ENCODE peak calls at places on chromosomes 12 and 14, in five cellular contexts. O is heart left ventricle, I is tibial nerve, Y is MM.1S, R is tibial artery. L is an unnamed sample. For H3K4me1, the result is how much of the 10 kb centered on the place peaks cover.

GRCh38 chr12:121038861-121039654 is at the start of gene OASL:
- DNase-seq in Y (peak), O (peak), R (peak), I (no peak), L (no peak)

GRCh38 chr12:14959463-14959862 is 1.9 kb downstream of the ARHGDIB start:
- DNase-seq in R (no peak), I (no peak), O (no peak), Y (no peak), L (no peak)

GRCh38 chr12:64452559-64453329 is 824 bp downstream of the TBK1 start:
- DNase-seq in Y (peak), O (peak), R (no peak), I (no peak), L (no peak)

GRCh38 chr12:52837341-52837741 is 3.2 kb upstream of the KRT79 start:
- DNase-seq in Y (no peak), R (no peak), O (no peak), I (no peak), L (no peak)

GRCh38 chr12:49305762-49306161 is 10.8 kb downstream of the PRPH start:
- DNase-seq in R (no peak), O (no peak), I (no peak), Y (no peak), L (no peak)

GRCh38 chr12:59005195-59005961 is 85.1 kb upstream of the LRIG3 start:
- DNase-seq in R (no peak), O (no peak), Y (no peak), I (no peak), L (no peak)

GRCh38 chr14:36515105-36515593 is 4.9 kb downstream of the NKX2-1 start:
- DNase-seq in O (no peak), R (no peak), I (no peak), Y (no peak), L (no peak)

GRCh38 chr12:58393152-58393551 is 451.8 kb downstream of the ATP23 start:
- DNase-seq in I (no peak), Y (no peak), R (no peak), O (no peak), L (no peak)

GRCh38 chr14:54322668-54323380 is 74.0 kb upstream of the CDKN3 start:
- DNase-seq in R (no peak), Y (no peak), O (no peak), I (no peak), L (no peak)

GRCh38 chr14:76603713-76604112 is 157.6 kb upstream of the VASH1 start:
- DNase-seq in R (no peak), O (peak), I (no peak), Y (no peak), L (peak)

GRCh38 chr12:55034218-55034617 is 14.4 kb downstream of the NEUROD4 start:
- DNase-seq in R (no peak), I (no peak), Y (no peak), O (no peak), L (no peak)

DNA sequence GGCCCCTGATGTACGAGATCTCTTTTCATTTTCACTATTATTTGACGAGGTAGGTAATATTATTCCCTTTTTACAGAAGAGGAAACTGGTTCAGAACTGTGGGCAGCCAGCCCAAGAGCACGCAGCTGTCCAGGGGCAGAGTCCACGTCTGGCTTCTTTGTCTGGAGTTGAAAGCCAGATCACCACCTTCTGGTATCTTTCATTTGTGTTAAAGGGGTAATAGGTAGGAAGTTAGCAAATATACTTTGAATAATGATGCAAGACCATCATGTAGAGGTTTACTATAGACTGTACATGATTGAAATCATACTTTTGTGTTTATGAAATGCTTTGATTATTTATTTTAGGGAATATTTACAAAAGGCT is 144.1 kb upstream of the AMIGO2 start:
- DNase-seq in I (no peak), O (peak), R (no peak), Y (no peak), L (no peak)
- H3K4me1 ChIP-seq in I (under half), O (under half), R (under half), Y (under half), L (under half)

GRCh38 chr14:95892142-95892541 is 15.5 kb downstream of the TUNAR start:
- DNase-seq in O (no peak), R (no peak), Y (no peak), I (no peak), L (no peak)

GRCh38 chr14:95891742-95892141 is 15.1 kb downstream of the TUNAR start:
- DNase-seq in I (no peak), R (no peak), O (no peak), Y (no peak), L (no peak)

GRCh38 chr14:95896628-95897027 is 20.0 kb downstream of the TUNAR start:
- DNase-seq in R (no peak), O (no peak), I (no peak), Y (no peak), L (no peak)

GRCh38 chr14:95897280-95897679 is 20.6 kb downstream of the TUNAR start:
- DNase-seq in Y (no peak), O (no peak), R (no peak), I (no peak), L (no peak)

DNA sequence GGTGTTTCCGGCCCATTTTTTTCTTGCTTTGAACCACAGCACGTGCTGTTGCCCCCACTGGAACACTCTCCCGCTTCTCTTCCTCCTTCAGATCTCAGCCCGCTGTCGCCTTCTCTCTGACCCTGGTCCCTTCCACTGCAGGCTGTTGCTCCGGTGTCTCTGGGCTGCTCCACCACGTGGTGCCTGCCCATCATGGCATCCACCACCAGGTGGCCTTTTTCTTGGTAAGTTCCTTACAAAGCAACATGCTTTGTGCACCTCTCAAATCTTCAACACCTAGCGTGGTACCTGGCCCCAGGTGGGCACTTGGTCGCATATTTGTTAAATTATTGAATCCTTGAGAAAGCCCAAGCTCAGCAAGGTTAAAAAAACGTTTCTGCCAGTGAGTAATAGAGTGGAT is 19.1 kb downstream of the TUNAR start:
- DNase-seq in I (no peak), R (no peak), Y (peak), O (no peak), L (no peak)
- TF ChIP-seq CTCF in I (no peak), R (no peak), Y (peak), O (no peak), L (no peak)

DNA sequence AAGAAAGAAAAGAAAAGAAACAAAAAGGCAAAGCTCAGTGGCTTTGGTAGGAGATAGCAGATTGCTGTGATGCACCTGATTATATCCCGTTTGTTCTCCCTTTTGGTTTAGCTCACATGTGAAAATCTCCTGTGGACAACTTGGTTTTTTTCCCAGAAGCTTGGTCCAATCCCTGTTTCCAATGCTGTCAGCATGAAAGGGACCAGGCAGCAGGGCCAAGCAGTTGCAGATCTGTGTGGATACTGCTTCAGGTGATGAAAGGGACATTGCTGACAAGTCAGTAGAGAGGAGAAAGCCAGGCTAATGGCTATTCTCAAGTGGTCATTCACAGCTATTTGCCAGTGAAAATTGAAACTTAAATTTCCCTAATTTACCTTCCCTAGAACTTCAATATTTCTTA is 18.8 kb upstream of the SLCO1A2 start:
- DNase-seq in O (no peak), Y (no peak), I (no peak), R (no peak), L (no peak)
- H3K27ac ChIP-seq in O (no peak), Y (no peak), I (no peak), R (no peak), L (no peak)

DNA sequence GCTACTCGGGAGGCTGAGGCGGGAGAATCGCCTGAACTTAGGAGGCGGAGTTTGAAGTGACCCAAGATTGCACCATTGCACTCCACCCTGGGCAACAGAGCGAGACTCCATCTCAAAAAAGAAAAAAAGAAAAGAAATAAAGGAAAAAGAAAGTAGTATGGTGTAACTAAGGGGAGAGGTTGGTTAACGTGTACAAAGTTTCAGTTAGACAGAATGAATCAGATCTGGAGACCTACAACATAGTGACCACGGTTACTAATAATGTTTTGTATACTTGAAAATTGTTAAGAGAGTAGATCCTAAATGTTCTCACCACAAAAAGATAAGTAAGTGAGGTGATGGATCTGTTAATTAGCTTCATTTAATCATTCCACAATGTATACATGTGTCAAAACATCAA is 1208.8 kb downstream of the VRK1 start:
- DNase-seq in Y (no peak), O (no peak), R (no peak), I (no peak), L (no peak)
- H3K4me1 ChIP-seq in Y (under half), O (under half), R (under half), I (under half), L (under half)

GRCh38 chr12:67415473-67415872 is 146.3 kb downstream of the CAND1 start:
- DNase-seq in R (no peak), O (peak), I (no peak), Y (no peak), L (no peak)
- TF ChIP-seq CTCF in R (no peak), O (peak), I (peak), Y (no peak), L (peak)

GRCh38 chr14:104221636-104222375 is 83.4 kb downstream of the KIF26A start:
- DNase-seq in I (no peak), Y (no peak), O (no peak), R (no peak), L (no peak)
- H3K27ac ChIP-seq in I (no peak), Y (no peak), O (no peak), R (no peak), L (no peak)

DNA sequence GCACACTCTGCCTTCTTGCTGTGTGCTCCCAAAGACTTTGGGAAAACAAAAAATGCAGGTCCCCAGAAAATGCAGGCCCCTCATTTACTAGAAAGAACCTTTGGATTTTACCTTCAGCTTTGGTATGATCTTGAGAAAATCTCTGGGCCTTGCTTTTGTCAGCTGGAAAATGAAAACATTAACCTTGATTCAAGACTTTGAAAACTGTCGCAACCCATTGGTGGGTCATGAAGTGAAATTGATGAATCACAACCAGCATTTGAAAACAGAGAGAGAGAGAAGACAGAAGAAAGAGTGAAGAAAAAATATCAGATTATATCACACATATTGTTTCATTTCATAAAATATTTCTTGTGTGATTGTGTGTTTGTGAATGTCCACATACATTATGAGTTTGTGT is 322.5 kb downstream of the ZFP36L1 start:
- DNase-seq in R (no peak), O (no peak), I (no peak), Y (no peak), L (no peak)
- H3K4me1 ChIP-seq in R (under half), O (under half), I (under half), Y (under half), L (under half)

GRCh38 chr14:62301911-62302310 is 539.7 kb downstream of the SNAPC1 start:
- DNase-seq in R (no peak), Y (no peak), O (no peak), I (no peak), L (no peak)

GRCh38 chr14:62301076-62301475 is 538.9 kb downstream of the SNAPC1 start:
- DNase-seq in R (no peak), I (no peak), O (no peak), Y (no peak), L (no peak)

GRCh38 chr14:62304172-62304571 is 542.0 kb downstream of the SNAPC1 start:
- DNase-seq in O (no peak), I (no peak), R (no peak), Y (no peak), L (no peak)

GRCh38 chr14:62307844-62308243 is 545.6 kb downstream of the SNAPC1 start:
- DNase-seq in R (no peak), O (no peak), I (no peak), Y (no peak), L (no peak)

GRCh38 chr14:62303437-62303836 is 541.2 kb downstream of the SNAPC1 start:
- DNase-seq in O (no peak), R (no peak), Y (no peak), I (no peak), L (no peak)
- TF ChIP-seq CTCF in O (no peak), R (no peak), Y (no peak), I (no peak), L (no peak)

DNA sequence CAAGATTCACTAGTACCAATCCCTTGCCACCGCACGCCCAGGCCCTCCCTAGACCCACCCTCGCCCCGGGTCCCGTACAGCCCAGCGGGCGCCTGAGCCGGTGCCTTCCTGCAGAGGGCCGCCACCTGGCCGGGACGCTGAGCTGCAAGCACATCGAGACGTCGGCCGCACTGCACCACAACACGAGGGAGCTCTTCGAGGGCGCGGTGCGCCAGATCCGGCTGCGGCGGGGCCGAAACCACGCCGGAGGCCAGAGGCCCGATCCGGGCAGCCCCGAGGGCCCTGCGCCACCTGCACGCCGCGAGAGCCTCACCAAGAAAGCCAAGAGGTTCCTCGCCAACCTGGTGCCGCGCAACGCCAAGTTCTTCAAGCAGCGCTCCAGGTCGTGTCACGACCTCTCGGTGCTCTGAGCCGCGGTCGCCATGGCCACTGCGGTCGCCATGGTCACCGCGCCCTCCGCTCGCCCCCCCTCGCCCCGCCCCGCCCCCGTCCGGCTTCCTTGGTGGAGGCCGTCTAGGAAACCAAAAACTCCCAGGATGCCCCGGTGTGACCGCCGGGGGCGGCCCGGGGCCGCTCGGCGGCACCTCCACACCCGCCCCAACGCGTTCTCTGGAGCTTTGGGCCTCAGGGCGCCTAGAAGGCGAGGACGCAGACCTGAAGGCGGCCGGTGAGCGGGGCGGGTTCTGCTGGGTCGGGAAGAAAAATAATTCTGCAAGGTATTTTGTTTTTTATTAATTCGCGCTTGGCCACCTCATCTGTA is 3.7 kb downstream of the REM2 start:
- DNase-seq in Y (peak), R (peak), I (peak), O (peak), L (peak)
- H3K27ac ChIP-seq in Y (peak), R (peak), I (peak), O (peak), L (peak)

GRCh38 chr12:108309674-108310312 is 29.3 kb downstream of the CMKLR1 start:
- DNase-seq in R (no peak), O (no peak), I (no peak), Y (no peak), L (no peak)
- H3K4me1 ChIP-seq in R (half or more), O (under half), I (half or more), Y (under half), L (half or more)